ENCODE peak calls at places on chromosomes 2 and 18, in four cellular contexts. A is NCI-H1105; P is cardiac muscle cell; H is activated CD8-positive, alpha-beta memory T cell treated with anti-CD3 and anti-CD28 coated beads, Interleukin-2, amount 10 ng/mL, durations not matched to agents 7 days and 5 days. T is an unnamed sample.

GRCh38 chr2:150212722-150213171 is 274.7 kb downstream of the RND3 start:
- DNase-seq in H (no peak), A (no peak), P (no peak), T (no peak)

GRCh38 chr18:10230072-10230471 is 224.4 kb upstream of the APCDD1 start:
- DNase-seq in H (no peak), P (no peak), A (no peak), T (peak)

GRCh38 chr2:160365691-160366367 is 127.8 kb downstream of the RBMS1 start:
- DNase-seq in P (no peak), H (no peak), A (no peak), T (no peak)

GRCh38 chr2:138219961-138220360 is 255.7 kb downstream of the HNMT start:
- DNase-seq in A (no peak), H (no peak), P (no peak), T (no peak)

GRCh38 chr2:19559596-19560240 is 201.3 kb upstream of the OSR1 start:
- DNase-seq in H (no peak), A (no peak), P (no peak), T (peak)

GRCh38 chr2:240205348-240205747 is 64.9 kb upstream of the OTOS start:
- DNase-seq in P (no peak), H (no peak), A (no peak), T (no peak)

GRCh38 chr2:179812501-179812900 is 48.9 kb downstream of the ZNF385B start:
- DNase-seq in A (no peak), P (no peak), H (no peak), T (no peak)

GRCh38 chr2:105712166-105712915 is 32.4 kb upstream of the NCK2 start:
- DNase-seq in P (no peak), H (no peak), A (no peak), T (peak)

GRCh38 chr2:74441690-74442482 is at the start of gene RTKN:
- DNase-seq in P (peak), A (no peak), H (no peak), T (no peak)

GRCh38 chr2:10267551-10268465 is 34.9 kb upstream of the HPCAL1 start:
- DNase-seq in P (no peak), H (no peak), A (no peak), T (no peak)

GRCh38 chr2:112692496-112692911 is 28.3 kb upstream of the NT5DC4 start:
- DNase-seq in A (peak), P (no peak), H (peak), T (no peak)

GRCh38 chr2:165868211-165868610 is 74.2 kb upstream of the GALNT3 start:
- DNase-seq in P (no peak), H (no peak), A (peak), T (no peak)

GRCh38 chr2:236673823-236674185 is 104.2 kb downstream of the ACKR3 start:
- DNase-seq in H (peak), A (no peak), P (no peak), T (no peak)

GRCh38 chr18:40875101-40875500 is 1079.9 kb upstream of the PIK3C3 start:
- DNase-seq in H (no peak), P (no peak), A (no peak), T (no peak)

GRCh38 chr2:62931536-62931935 is 119.1 kb upstream of the OTX1 start:
- DNase-seq in P (no peak), H (no peak), A (no peak), T (no peak)

GRCh38 chr2:127043367-127044164 is 63.4 kb downstream of the BIN1 start:
- DNase-seq in H (no peak), P (no peak), A (no peak), T (no peak)

GRCh38 chr2:150528861-150529801 is 41.7 kb upstream of the RND3 start:
- DNase-seq in P (no peak), H (no peak), A (no peak), T (no peak)

GRCh38 chr2:31125918-31126695 is 12.1 kb downstream of the GALNT14 start:
- DNase-seq in P (no peak), H (no peak), A (no peak), T (peak)

GRCh38 chr2:113251118-113251517 is 27.6 kb downstream of the PAX8 start:
- DNase-seq in A (no peak), P (no peak), H (peak), T (no peak)

GRCh38 chr2:134289225-134289624 is 35.4 kb downstream of the MGAT5 start:
- DNase-seq in P (no peak), H (no peak), A (no peak), T (no peak)

T was measured in esophagus muscularis mucosa.